ENCODE peak calls at places on chromosomes 7 and 10, in seven cellular contexts. One of them, this sample, is unnamed.
A peak's percentile ranks its signal among the peaks of the same experiment; 100 is the strongest.

GRCh38 chr7:31991846-31992245 is 78.4 kb downstream of the PDE1C start:
- DNase-seq in mucosa of descending colon: no peak
- DNase-seq in pancreas: no peak
- DNase-seq in upper lobe of left lung: no peak
- DNase-seq in lower lobe of right lung: no peak
- DNase-seq in SK-N-SH: no peak
- DNase-seq in astrocyte of the cerebellum: peak; percentile 4
- DNase-seq in this sample: no peak

GRCh38 chr7:4833691-4834600 is 27.9 kb downstream of the PAPOLB start:
- DNase-seq in upper lobe of left lung: no peak
- DNase-seq in SK-N-SH: no peak
- DNase-seq in pancreas: no peak
- DNase-seq in astrocyte of the cerebellum: no peak
- DNase-seq in mucosa of descending colon: no peak
- DNase-seq in lower lobe of right lung: peak; percentile 44
- DNase-seq in this sample: no peak

GRCh38 chr7:49424109-49424508 is 349.3 kb upstream of the VWC2 start:
- DNase-seq in lower lobe of right lung: no peak
- DNase-seq in pancreas: no peak
- DNase-seq in upper lobe of left lung: no peak
- DNase-seq in astrocyte of the cerebellum: no peak
- DNase-seq in mucosa of descending colon: no peak
- DNase-seq in SK-N-SH: no peak
- DNase-seq in this sample: no peak

GRCh38 chr7:25665903-25666670 is 437.8 kb upstream of the NPVF start:
- DNase-seq in astrocyte of the cerebellum: no peak
- DNase-seq in pancreas: no peak
- DNase-seq in mucosa of descending colon: no peak
- DNase-seq in lower lobe of right lung: no peak
- DNase-seq in upper lobe of left lung: no peak
- DNase-seq in SK-N-SH: no peak
- DNase-seq in this sample: no peak

GRCh38 chr10:126049741-126050140 is 153.4 kb downstream of the FANK1 start:
- DNase-seq in astrocyte of the cerebellum: no peak
- DNase-seq in upper lobe of left lung: no peak
- DNase-seq in lower lobe of right lung: peak; percentile 63
- DNase-seq in mucosa of descending colon: no peak
- DNase-seq in pancreas: no peak
- DNase-seq in SK-N-SH: peak; percentile 56
- DNase-seq in this sample: no peak

GRCh38 chr7:93715234-93715633 is 140.7 kb upstream of the CALCR start:
- DNase-seq in SK-N-SH: peak; percentile 33
- DNase-seq in upper lobe of left lung: peak; percentile 28
- DNase-seq in astrocyte of the cerebellum: peak; percentile 5
- DNase-seq in pancreas: peak; percentile 35
- DNase-seq in lower lobe of right lung: peak; percentile 58
- DNase-seq in mucosa of descending colon: peak; percentile 34
- DNase-seq in this sample: no peak

GRCh38 chr10:122476034-122476695 is 14.8 kb downstream of the HTRA1 start:
- DNase-seq in upper lobe of left lung: no peak
- DNase-seq in lower lobe of right lung: no peak
- DNase-seq in astrocyte of the cerebellum: no peak
- DNase-seq in mucosa of descending colon: no peak
- DNase-seq in pancreas: no peak
- DNase-seq in SK-N-SH: no peak
- DNase-seq in this sample: no peak

GRCh38 chr10:126014309-126014708 is 117.9 kb downstream of the FANK1 start:
- DNase-seq in mucosa of descending colon: no peak
- DNase-seq in pancreas: no peak
- DNase-seq in lower lobe of right lung: no peak
- DNase-seq in astrocyte of the cerebellum: peak; percentile 72
- DNase-seq in upper lobe of left lung: no peak
- DNase-seq in SK-N-SH: no peak
- DNase-seq in this sample: no peak

GRCh38 chr7:150407588-150408392 is 28.7 kb downstream of the ZNF775 start:
- DNase-seq in astrocyte of the cerebellum: no peak
- DNase-seq in lower lobe of right lung: no peak
- DNase-seq in upper lobe of left lung: no peak
- DNase-seq in SK-N-SH: no peak
- DNase-seq in pancreas: no peak
- DNase-seq in mucosa of descending colon: no peak
- DNase-seq in this sample: no peak

GRCh38 chr7:80350430-80350829 is 161.4 kb downstream of the GNAT3 start:
- DNase-seq in SK-N-SH: no peak
- DNase-seq in pancreas: no peak
- DNase-seq in lower lobe of right lung: no peak
- DNase-seq in upper lobe of left lung: no peak
- DNase-seq in astrocyte of the cerebellum: no peak
- DNase-seq in mucosa of descending colon: no peak
- DNase-seq in this sample: no peak

GRCh38 chr10:112755446-112756117 is 194.5 kb upstream of the TCF7L2 start:
- DNase-seq in lower lobe of right lung: no peak
- DNase-seq in mucosa of descending colon: no peak
- DNase-seq in astrocyte of the cerebellum: no peak
- DNase-seq in pancreas: no peak
- DNase-seq in upper lobe of left lung: no peak
- DNase-seq in SK-N-SH: peak; percentile 69
- DNase-seq in this sample: no peak

GRCh38 chr10:68096913-68097509 is 12.3 kb upstream of the MYPN start:
- DNase-seq in pancreas: peak; percentile 56
- DNase-seq in lower lobe of right lung: no peak
- DNase-seq in SK-N-SH: no peak
- DNase-seq in upper lobe of left lung: no peak
- DNase-seq in astrocyte of the cerebellum: peak; percentile 93
- DNase-seq in mucosa of descending colon: no peak
- DNase-seq in this sample: no peak

GRCh38 chr7:47218378-47219176 is 363.3 kb downstream of the TNS3 start:
- DNase-seq in mucosa of descending colon: no peak
- DNase-seq in SK-N-SH: no peak
- DNase-seq in lower lobe of right lung: no peak
- DNase-seq in pancreas: no peak
- DNase-seq in upper lobe of left lung: no peak
- DNase-seq in astrocyte of the cerebellum: peak; percentile 20
- DNase-seq in this sample: no peak

GRCh38 chr10:118564652-118565051 is 30.8 kb downstream of the PRLHR start:
- DNase-seq in astrocyte of the cerebellum: no peak
- DNase-seq in upper lobe of left lung: no peak
- DNase-seq in lower lobe of right lung: no peak
- DNase-seq in mucosa of descending colon: no peak
- DNase-seq in pancreas: no peak
- DNase-seq in SK-N-SH: peak; percentile 52
- DNase-seq in this sample: no peak
- TF ChIP-seq CTCF in astrocyte of the cerebellum: peak; percentile 30
- TF ChIP-seq CTCF in upper lobe of left lung: no peak
- TF ChIP-seq CTCF in lower lobe of right lung: no peak
- TF ChIP-seq CTCF in mucosa of descending colon: no peak
- TF ChIP-seq CTCF in pancreas: no peak
- TF ChIP-seq CTCF in SK-N-SH: no peak
- TF ChIP-seq CTCF in this sample: peak; percentile 22

DNA sequence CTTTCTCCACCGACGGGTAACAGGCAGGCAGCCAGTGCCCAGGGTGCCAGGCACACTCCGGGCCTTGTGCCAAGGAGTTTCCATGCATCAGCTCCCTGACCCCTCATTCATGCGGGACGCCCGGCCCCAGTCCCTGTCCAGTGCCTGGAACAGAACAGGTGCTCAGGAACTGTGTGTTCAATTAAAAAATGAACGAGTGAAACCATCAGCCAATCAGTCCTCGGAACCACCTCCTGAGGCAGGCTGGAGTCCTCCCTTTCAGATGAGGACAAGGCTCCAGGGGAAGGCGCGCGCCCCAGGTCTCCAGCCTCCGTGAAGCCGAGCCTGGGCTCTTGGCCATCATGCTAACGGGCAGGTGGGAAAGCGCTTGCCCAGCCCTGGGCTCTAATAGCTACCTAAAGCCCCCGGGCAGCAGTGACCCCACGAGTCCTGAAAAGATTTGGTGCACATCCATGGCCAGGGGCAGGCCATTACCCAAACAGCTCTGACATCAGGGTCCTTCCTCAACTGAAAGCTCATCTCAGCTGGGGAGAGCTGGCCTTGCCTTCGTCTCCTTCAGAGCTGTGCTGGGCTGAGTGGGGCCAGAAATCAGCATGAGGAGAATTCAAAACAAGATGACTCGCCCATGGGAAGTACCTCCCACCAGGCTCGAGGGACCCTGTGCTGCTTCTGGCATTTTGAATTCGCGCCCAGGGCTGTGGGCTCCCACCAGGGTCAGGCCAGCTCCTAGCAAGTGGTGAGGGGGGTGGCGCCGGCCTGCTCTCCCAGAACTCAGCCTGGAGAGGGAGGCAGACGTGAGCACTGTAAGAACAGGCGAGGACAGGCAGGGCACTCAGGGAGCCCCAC is 200.5 kb downstream of the MAD1L1 start:
- DNase-seq in upper lobe of left lung: no peak
- DNase-seq in lower lobe of right lung: peak; percentile 34
- DNase-seq in SK-N-SH: peak; percentile 56
- DNase-seq in astrocyte of the cerebellum: peak; percentile 15
- DNase-seq in mucosa of descending colon: peak; percentile 34
- DNase-seq in pancreas: no peak
- DNase-seq in this sample: no peak
- TF ChIP-seq CTCF in upper lobe of left lung: no peak
- TF ChIP-seq CTCF in lower lobe of right lung: no peak
- TF ChIP-seq CTCF in SK-N-SH: no peak
- TF ChIP-seq CTCF in astrocyte of the cerebellum: no peak
- TF ChIP-seq CTCF in mucosa of descending colon: no peak
- TF ChIP-seq CTCF in pancreas: no peak
- TF ChIP-seq CTCF in this sample: no peak

GRCh38 chr7:121099572-121099971 is 111.1 kb downstream of the CPED1 start:
- DNase-seq in SK-N-SH: no peak
- DNase-seq in astrocyte of the cerebellum: no peak
- DNase-seq in lower lobe of right lung: no peak
- DNase-seq in mucosa of descending colon: no peak
- DNase-seq in upper lobe of left lung: no peak
- DNase-seq in pancreas: no peak
- DNase-seq in this sample: no peak
- TF ChIP-seq CTCF in SK-N-SH: peak; percentile 34
- TF ChIP-seq CTCF in astrocyte of the cerebellum: peak; percentile 21
- TF ChIP-seq CTCF in lower lobe of right lung: no peak
- TF ChIP-seq CTCF in mucosa of descending colon: no peak
- TF ChIP-seq CTCF in upper lobe of left lung: no peak
- TF ChIP-seq CTCF in pancreas: no peak
- TF ChIP-seq CTCF in this sample: no peak

DNA sequence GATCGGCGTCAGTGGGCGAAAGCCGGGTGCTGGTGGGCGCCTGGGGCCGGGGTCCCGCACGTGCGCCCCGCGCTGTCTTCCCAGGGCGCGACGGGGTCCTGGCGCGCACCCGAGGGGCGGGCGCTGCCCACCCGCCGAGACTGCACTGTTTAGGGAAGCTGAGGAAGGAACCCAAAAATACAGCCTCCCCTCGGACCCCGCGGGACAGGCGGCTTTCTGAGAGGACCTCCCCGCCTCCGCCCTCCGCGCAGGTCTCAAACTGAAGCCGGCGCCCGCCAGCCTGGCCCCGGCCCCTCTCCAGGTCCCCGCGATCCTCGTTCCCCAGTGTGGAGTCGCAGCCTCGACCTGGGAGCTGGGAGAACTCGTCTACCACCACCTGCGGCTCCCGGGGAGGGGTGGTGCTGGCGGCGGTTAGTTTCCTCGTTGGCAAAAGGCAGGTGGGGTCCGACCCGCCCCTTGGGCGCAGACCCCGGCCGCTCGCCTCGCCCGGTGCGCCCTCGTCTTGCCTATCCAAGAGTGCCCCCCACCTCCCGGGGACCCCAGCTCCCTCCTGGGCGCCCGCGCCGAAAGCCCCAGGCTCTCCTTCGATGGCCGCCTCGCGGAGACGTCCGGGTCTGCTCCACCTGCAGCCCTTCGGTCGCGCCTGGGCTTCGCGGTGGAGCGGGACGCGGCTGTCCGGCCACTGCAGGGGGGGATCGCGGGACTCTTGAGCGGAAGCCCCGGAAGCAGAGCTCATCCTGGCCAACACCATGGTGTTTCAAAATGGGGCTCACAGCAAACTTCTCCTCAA is 1.1 kb downstream of the EGFR start:
- DNase-seq in astrocyte of the cerebellum: no peak
- DNase-seq in upper lobe of left lung: no peak
- DNase-seq in SK-N-SH: peak; percentile 75
- DNase-seq in mucosa of descending colon: peak; percentile 69
- DNase-seq in lower lobe of right lung: peak; percentile 58
- DNase-seq in pancreas: peak; percentile 55
- DNase-seq in this sample: peak; percentile 31
- TF ChIP-seq CTCF in astrocyte of the cerebellum: peak; percentile 19
- TF ChIP-seq CTCF in upper lobe of left lung: no peak
- TF ChIP-seq CTCF in SK-N-SH: peak; percentile 25
- TF ChIP-seq CTCF in mucosa of descending colon: no peak
- TF ChIP-seq CTCF in lower lobe of right lung: no peak
- TF ChIP-seq CTCF in pancreas: no peak
- TF ChIP-seq CTCF in this sample: no peak

DNA sequence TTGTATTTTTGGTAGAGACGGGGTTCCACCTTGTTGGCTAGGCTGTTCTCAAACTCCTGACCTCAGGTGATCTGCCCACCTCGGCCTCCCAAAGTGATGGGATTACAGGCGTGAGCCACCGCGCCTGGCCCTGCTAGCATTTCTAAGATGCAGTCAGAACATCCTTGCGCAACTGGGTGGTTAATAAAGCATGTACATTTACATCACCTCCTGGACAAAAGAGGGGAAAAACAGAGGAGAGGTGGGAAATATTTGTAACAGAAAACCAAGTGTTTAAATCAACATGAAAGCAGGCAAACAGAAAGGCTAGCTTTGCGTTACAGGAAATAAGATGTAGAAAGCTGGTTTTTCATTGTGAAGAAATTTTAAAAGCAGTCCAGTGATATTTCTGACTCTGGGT is 220.9 kb upstream of the KMT2E start:
- DNase-seq in upper lobe of left lung: no peak
- DNase-seq in astrocyte of the cerebellum: no peak
- DNase-seq in SK-N-SH: no peak
- DNase-seq in mucosa of descending colon: no peak
- DNase-seq in lower lobe of right lung: no peak
- DNase-seq in pancreas: no peak
- DNase-seq in this sample: no peak
- TF ChIP-seq CTCF in upper lobe of left lung: no peak
- TF ChIP-seq CTCF in astrocyte of the cerebellum: no peak
- TF ChIP-seq CTCF in SK-N-SH: no peak
- TF ChIP-seq CTCF in mucosa of descending colon: no peak
- TF ChIP-seq CTCF in lower lobe of right lung: no peak
- TF ChIP-seq CTCF in pancreas: no peak
- TF ChIP-seq CTCF in this sample: no peak

This sample was measured in D721Med.